ENCODE peak calls at places on chromosomes 16 and 17, in eight cellular contexts. S is stimulated activated CD4-positive, alpha-beta T cell treated with anti-CD3 and anti-CD28 coated beads, Interleukin-4, amount 100 ng/mL, for 48 hours; P is NCI-H2029 treated with DMSO at 0.1 percent for 48 hours; Q is iPS-NIHi11; V is NCI-H1930; J is left colon; G is esophagus squamous epithelium; N is RPMI7951. Y is an unnamed sample.

GRCh38 chr17:17836818-17837379 is at the start of gene SREBF1:
- DNase-seq in P (no peak), V (no peak), J (no peak), Q (peak), S (peak), G (no peak), N (peak), Y (no peak)

GRCh38 chr16:87274808-87275207 is 42.4 kb downstream of the C16orf95 start:
- DNase-seq in N (peak), S (no peak), Q (no peak), J (no peak), G (no peak), P (no peak), V (no peak), Y (no peak)

GRCh38 chr17:71338396-71338795 is 782.4 kb upstream of the SOX9 start:
- DNase-seq in V (no peak), P (no peak), J (no peak), N (peak), G (no peak), Q (no peak), S (no peak), Y (no peak)

GRCh38 chr17:80175411-80175810 is 5.6 kb downstream of the CARD14 start:
- DNase-seq in S (no peak), P (no peak), J (no peak), Q (peak), V (no peak), N (no peak), G (no peak), Y (no peak)

GRCh38 chr16:3012828-3013420 is at the start of gene CLDN9:
- DNase-seq in J (no peak), V (no peak), N (peak), S (no peak), P (no peak), Q (no peak), G (no peak), Y (no peak)

GRCh38 chr17:50421308-50422031 is 4.5 kb upstream of the ACSF2 start:
- DNase-seq in S (no peak), G (no peak), J (no peak), Q (no peak), P (no peak), N (peak), V (no peak), Y (no peak)

GRCh38 chr17:47878203-47879027 is 17.6 kb upstream of the SP2 start:
- DNase-seq in N (no peak), Q (no peak), G (no peak), P (no peak), V (no peak), S (no peak), J (no peak), Y (no peak)

GRCh38 chr17:62749926-62750325 is 58.2 kb downstream of the MARCHF10 start:
- DNase-seq in J (no peak), S (no peak), Q (no peak), N (no peak), P (no peak), V (no peak), G (no peak), Y (no peak)

Y was measured in ureter.